ENCODE peak calls at places on chromosome 18, in nine cellular contexts. One of them, this sample, is unnamed.

GRCh38 chr18:79784965-79785770 is 12.6 kb upstream of the KCNG2 start:
- DNase-seq in upper lobe of right lung: peak; percentile 46
- DNase-seq in HepG2: no peak
- DNase-seq in neural crest cell: no peak
- DNase-seq in IMR-90: peak; percentile 32
- DNase-seq in endothelial cell: no peak
- DNase-seq in fibroblast of pulmonary artery: peak; percentile 44
- DNase-seq in AG04449: no peak
- DNase-seq in nephron progenitor cell: no peak
- DNase-seq in this sample: no peak

GRCh38 chr18:50614838-50615237 is 55.0 kb downstream of the MAPK4 start:
- DNase-seq in IMR-90: no peak
- DNase-seq in HepG2: peak; percentile 98
- DNase-seq in upper lobe of right lung: peak; percentile 70
- DNase-seq in endothelial cell: no peak
- DNase-seq in neural crest cell: no peak
- DNase-seq in AG04449: no peak
- DNase-seq in fibroblast of pulmonary artery: peak; percentile 73
- DNase-seq in nephron progenitor cell: no peak
- DNase-seq in this sample: no peak

GRCh38 chr18:37452015-37452414 is 113.6 kb downstream of the CELF4 start:
- DNase-seq in neural crest cell: no peak
- DNase-seq in nephron progenitor cell: no peak
- DNase-seq in IMR-90: no peak
- DNase-seq in AG04449: no peak
- DNase-seq in upper lobe of right lung: no peak
- DNase-seq in HepG2: no peak
- DNase-seq in fibroblast of pulmonary artery: no peak
- DNase-seq in endothelial cell: no peak
- DNase-seq in this sample: no peak

GRCh38 chr18:22113144-22113813 is 56.1 kb upstream of the GATA6 start:
- DNase-seq in HepG2: peak; percentile 21
- DNase-seq in nephron progenitor cell: peak; percentile 7
- DNase-seq in endothelial cell: no peak
- DNase-seq in neural crest cell: no peak
- DNase-seq in upper lobe of right lung: no peak
- DNase-seq in fibroblast of pulmonary artery: no peak
- DNase-seq in AG04449: no peak
- DNase-seq in IMR-90: no peak
- DNase-seq in this sample: no peak

GRCh38 chr18:60092073-60092472 is 192.3 kb downstream of the PMAIP1 start:
- DNase-seq in IMR-90: no peak
- DNase-seq in nephron progenitor cell: no peak
- DNase-seq in endothelial cell: no peak
- DNase-seq in HepG2: no peak
- DNase-seq in AG04449: no peak
- DNase-seq in upper lobe of right lung: no peak
- DNase-seq in fibroblast of pulmonary artery: no peak
- DNase-seq in neural crest cell: no peak
- DNase-seq in this sample: no peak

GRCh38 chr18:3451989-3452749 is 2.2 kb downstream of the TGIF1 start:
- DNase-seq in neural crest cell: peak; percentile 31
- DNase-seq in endothelial cell: peak; percentile 41
- DNase-seq in HepG2: no peak
- DNase-seq in upper lobe of right lung: peak; percentile 76
- DNase-seq in nephron progenitor cell: peak; percentile 53
- DNase-seq in AG04449: no peak
- DNase-seq in IMR-90: peak; percentile 69
- DNase-seq in fibroblast of pulmonary artery: peak; percentile 81
- DNase-seq in this sample: peak; percentile 46

GRCh38 chr18:9741821-9742541 is 33.9 kb downstream of the RAB31 start:
- DNase-seq in endothelial cell: peak; percentile 43
- DNase-seq in IMR-90: no peak
- DNase-seq in neural crest cell: peak; percentile 35
- DNase-seq in HepG2: peak; percentile 29
- DNase-seq in fibroblast of pulmonary artery: peak; percentile 40
- DNase-seq in upper lobe of right lung: no peak
- DNase-seq in AG04449: no peak
- DNase-seq in nephron progenitor cell: peak; percentile 34
- DNase-seq in this sample: no peak

GRCh38 chr18:3478262-3478978 is 28.4 kb downstream of the TGIF1 start:
- DNase-seq in nephron progenitor cell: no peak
- DNase-seq in AG04449: no peak
- DNase-seq in endothelial cell: no peak
- DNase-seq in fibroblast of pulmonary artery: peak; percentile 93
- DNase-seq in neural crest cell: no peak
- DNase-seq in upper lobe of right lung: no peak
- DNase-seq in IMR-90: no peak
- DNase-seq in HepG2: no peak
- DNase-seq in this sample: no peak

GRCh38 chr18:22601481-22601880 is 183.8 kb upstream of the CTAGE1 start:
- DNase-seq in HepG2: no peak
- DNase-seq in neural crest cell: no peak
- DNase-seq in AG04449: no peak
- DNase-seq in upper lobe of right lung: no peak
- DNase-seq in IMR-90: no peak
- DNase-seq in fibroblast of pulmonary artery: no peak
- DNase-seq in nephron progenitor cell: no peak
- DNase-seq in endothelial cell: no peak
- DNase-seq in this sample: no peak

GRCh38 chr18:69845588-69846506 is 101.8 kb downstream of the CD226 start:
- DNase-seq in nephron progenitor cell: no peak
- DNase-seq in endothelial cell: no peak
- DNase-seq in AG04449: no peak
- DNase-seq in neural crest cell: no peak
- DNase-seq in upper lobe of right lung: no peak
- DNase-seq in IMR-90: peak; percentile 62
- DNase-seq in fibroblast of pulmonary artery: no peak
- DNase-seq in HepG2: no peak
- DNase-seq in this sample: no peak

GRCh38 chr18:79681484-79682387 is 2.1 kb downstream of the CTDP1 start:
- DNase-seq in nephron progenitor cell: no peak
- DNase-seq in endothelial cell: no peak
- DNase-seq in HepG2: no peak
- DNase-seq in fibroblast of pulmonary artery: no peak
- DNase-seq in upper lobe of right lung: no peak
- DNase-seq in neural crest cell: no peak
- DNase-seq in IMR-90: no peak
- DNase-seq in AG04449: no peak
- DNase-seq in this sample: no peak

GRCh38 chr18:3594760-3595241 is 144.8 kb downstream of the TGIF1 start:
- DNase-seq in neural crest cell: no peak
- DNase-seq in AG04449: no peak
- DNase-seq in HepG2: peak; percentile 30
- DNase-seq in IMR-90: peak; percentile 49
- DNase-seq in endothelial cell: no peak
- DNase-seq in upper lobe of right lung: no peak
- DNase-seq in nephron progenitor cell: no peak
- DNase-seq in fibroblast of pulmonary artery: peak; percentile 72
- DNase-seq in this sample: no peak

DNA sequence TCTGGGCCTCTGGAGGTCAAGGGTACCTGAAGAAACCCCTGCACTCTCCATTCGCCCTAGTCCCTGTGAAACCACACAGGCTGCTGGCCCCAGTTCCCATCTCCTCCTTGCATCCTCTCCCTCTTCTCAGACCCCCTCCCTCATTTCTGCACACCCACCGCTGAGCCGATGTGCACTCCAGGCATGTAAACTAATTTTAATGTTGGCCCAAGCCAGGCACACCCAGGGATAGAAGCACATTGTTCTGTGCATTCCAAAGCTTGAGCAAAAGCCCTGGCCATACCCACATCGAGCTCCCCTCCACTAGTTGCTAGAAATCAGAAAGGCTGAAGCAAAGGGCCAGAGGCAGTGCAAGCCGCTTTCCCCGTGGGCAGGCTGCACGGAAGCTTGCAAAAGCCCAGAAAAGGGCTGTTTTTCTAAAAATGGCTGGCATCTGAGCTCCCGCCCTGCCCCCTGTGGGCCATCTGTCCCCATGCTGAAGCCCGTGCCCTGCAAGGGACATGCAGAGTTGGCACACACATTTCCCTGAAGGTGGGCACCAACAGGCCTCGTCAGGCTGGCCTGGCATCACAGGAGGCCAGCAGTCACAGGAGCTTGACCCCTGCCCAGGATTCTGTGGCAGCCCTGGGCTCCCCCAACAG is 181.6 kb downstream of the SMAD7 start:
- DNase-seq in nephron progenitor cell: no peak
- DNase-seq in endothelial cell: no peak
- DNase-seq in fibroblast of pulmonary artery: no peak
- DNase-seq in HepG2: no peak
- DNase-seq in AG04449: no peak
- DNase-seq in IMR-90: no peak
- DNase-seq in upper lobe of right lung: no peak
- DNase-seq in neural crest cell: no peak
- DNase-seq in this sample: no peak
- TF ChIP-seq CTCF in nephron progenitor cell: no peak
- TF ChIP-seq CTCF in endothelial cell: no peak
- TF ChIP-seq CTCF in fibroblast of pulmonary artery: no peak
- TF ChIP-seq CTCF in HepG2: no peak
- TF ChIP-seq CTCF in AG04449: no peak
- TF ChIP-seq CTCF in IMR-90: no peak
- TF ChIP-seq CTCF in upper lobe of right lung: no peak
- TF ChIP-seq CTCF in neural crest cell: no peak
- TF ChIP-seq CTCF in this sample: no peak

GRCh38 chr18:6613581-6613980 is 115.9 kb upstream of the ARHGAP28 start:
- DNase-seq in neural crest cell: no peak
- DNase-seq in endothelial cell: no peak
- DNase-seq in nephron progenitor cell: no peak
- DNase-seq in fibroblast of pulmonary artery: no peak
- DNase-seq in upper lobe of right lung: no peak
- DNase-seq in AG04449: no peak
- DNase-seq in IMR-90: no peak
- DNase-seq in HepG2: no peak
- DNase-seq in this sample: no peak

GRCh38 chr18:6614952-6615351 is 114.6 kb upstream of the ARHGAP28 start:
- DNase-seq in HepG2: no peak
- DNase-seq in upper lobe of right lung: no peak
- DNase-seq in fibroblast of pulmonary artery: no peak
- DNase-seq in IMR-90: no peak
- DNase-seq in AG04449: no peak
- DNase-seq in endothelial cell: no peak
- DNase-seq in nephron progenitor cell: no peak
- DNase-seq in neural crest cell: no peak
- DNase-seq in this sample: no peak

DNA sequence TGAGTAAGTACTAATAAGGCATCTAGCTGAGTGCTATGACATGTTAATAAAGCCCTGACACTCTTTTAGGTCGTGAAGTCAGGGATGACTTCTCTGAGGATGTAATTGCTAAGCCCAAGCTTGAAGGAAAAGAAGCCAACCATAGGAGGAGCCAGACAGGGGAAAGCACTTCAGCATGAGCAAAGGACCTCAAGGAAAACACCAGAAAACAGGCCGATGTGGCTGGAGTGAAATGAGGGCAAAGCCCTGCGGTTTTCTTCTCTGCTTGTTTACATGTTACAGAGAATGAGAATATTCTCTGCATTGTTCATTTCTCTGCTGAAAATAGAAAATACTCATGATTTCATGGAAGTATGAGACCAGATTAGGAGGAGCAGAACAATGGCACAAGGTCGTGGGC is 112.5 kb upstream of the ARHGAP28 start:
- DNase-seq in IMR-90: peak; percentile 41
- DNase-seq in HepG2: no peak
- DNase-seq in nephron progenitor cell: no peak
- DNase-seq in endothelial cell: no peak
- DNase-seq in AG04449: no peak
- DNase-seq in fibroblast of pulmonary artery: no peak
- DNase-seq in neural crest cell: no peak
- DNase-seq in upper lobe of right lung: no peak
- DNase-seq in this sample: no peak
- TF ChIP-seq CTCF in IMR-90: no peak
- TF ChIP-seq CTCF in HepG2: no peak
- TF ChIP-seq CTCF in nephron progenitor cell: no peak
- TF ChIP-seq CTCF in endothelial cell: no peak
- TF ChIP-seq CTCF in AG04449: no peak
- TF ChIP-seq CTCF in fibroblast of pulmonary artery: no peak
- TF ChIP-seq CTCF in neural crest cell: no peak
- TF ChIP-seq CTCF in upper lobe of right lung: no peak
- TF ChIP-seq CTCF in this sample: no peak

GRCh38 chr18:44973282-44973681 is 292.6 kb downstream of the SETBP1 start:
- DNase-seq in fibroblast of pulmonary artery: peak; percentile 17
- DNase-seq in neural crest cell: no peak
- DNase-seq in endothelial cell: no peak
- DNase-seq in HepG2: no peak
- DNase-seq in upper lobe of right lung: no peak
- DNase-seq in nephron progenitor cell: no peak
- DNase-seq in AG04449: no peak
- DNase-seq in IMR-90: no peak
- DNase-seq in this sample: no peak
- TF ChIP-seq CTCF in fibroblast of pulmonary artery: peak; percentile 21
- TF ChIP-seq CTCF in neural crest cell: no peak
- TF ChIP-seq CTCF in endothelial cell: no peak
- TF ChIP-seq CTCF in HepG2: peak; percentile 37
- TF ChIP-seq CTCF in upper lobe of right lung: no peak
- TF ChIP-seq CTCF in nephron progenitor cell: no peak
- TF ChIP-seq CTCF in AG04449: peak; percentile 6
- TF ChIP-seq CTCF in IMR-90: no peak
- TF ChIP-seq CTCF in this sample: no peak

DNA sequence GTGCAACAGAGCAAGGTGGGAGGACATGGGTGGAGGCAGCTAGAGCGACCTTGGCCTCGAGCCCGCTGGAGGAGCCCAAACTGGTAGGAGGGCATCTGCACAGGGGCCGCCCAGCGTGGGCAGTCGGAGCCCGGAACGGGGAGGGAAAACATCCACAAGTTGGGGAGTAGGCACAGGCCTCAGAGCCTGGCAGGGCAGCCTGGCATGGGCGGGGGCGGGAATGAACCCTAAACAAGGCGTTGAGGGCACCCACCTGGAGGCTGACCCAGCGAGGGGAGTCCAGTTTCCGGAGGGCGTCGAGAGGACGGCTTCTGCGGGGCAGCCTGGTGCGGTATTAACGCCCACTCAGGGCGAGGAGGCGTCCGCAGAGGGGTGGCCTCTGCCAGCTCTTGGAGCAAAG is 129.9 kb downstream of the L3MBTL4 start:
- DNase-seq in fibroblast of pulmonary artery: no peak
- DNase-seq in nephron progenitor cell: no peak
- DNase-seq in IMR-90: no peak
- DNase-seq in endothelial cell: no peak
- DNase-seq in upper lobe of right lung: no peak
- DNase-seq in AG04449: no peak
- DNase-seq in neural crest cell: no peak
- DNase-seq in HepG2: no peak
- DNase-seq in this sample: no peak
- TF ChIP-seq CTCF in fibroblast of pulmonary artery: no peak
- TF ChIP-seq CTCF in nephron progenitor cell: no peak
- TF ChIP-seq CTCF in IMR-90: no peak
- TF ChIP-seq CTCF in endothelial cell: no peak
- TF ChIP-seq CTCF in upper lobe of right lung: no peak
- TF ChIP-seq CTCF in AG04449: no peak
- TF ChIP-seq CTCF in neural crest cell: no peak
- TF ChIP-seq CTCF in HepG2: no peak
- TF ChIP-seq CTCF in this sample: no peak

GRCh38 chr18:77608807-77609206 is 359.2 kb downstream of the GALR1 start:
- DNase-seq in neural crest cell: no peak
- DNase-seq in AG04449: no peak
- DNase-seq in fibroblast of pulmonary artery: no peak
- DNase-seq in upper lobe of right lung: no peak
- DNase-seq in nephron progenitor cell: no peak
- DNase-seq in IMR-90: no peak
- DNase-seq in HepG2: no peak
- DNase-seq in endothelial cell: no peak
- DNase-seq in this sample: no peak

GRCh38 chr18:77607087-77607486 is 357.4 kb downstream of the GALR1 start:
- DNase-seq in endothelial cell: no peak
- DNase-seq in AG04449: no peak
- DNase-seq in fibroblast of pulmonary artery: no peak
- DNase-seq in neural crest cell: no peak
- DNase-seq in nephron progenitor cell: no peak
- DNase-seq in HepG2: no peak
- DNase-seq in IMR-90: no peak
- DNase-seq in upper lobe of right lung: no peak
- DNase-seq in this sample: no peak
- TF ChIP-seq CTCF in endothelial cell: no peak
- TF ChIP-seq CTCF in AG04449: no peak
- TF ChIP-seq CTCF in fibroblast of pulmonary artery: no peak
- TF ChIP-seq CTCF in neural crest cell: no peak
- TF ChIP-seq CTCF in nephron progenitor cell: no peak
- TF ChIP-seq CTCF in HepG2: no peak
- TF ChIP-seq CTCF in IMR-90: no peak
- TF ChIP-seq CTCF in upper lobe of right lung: no peak
- TF ChIP-seq CTCF in this sample: no peak